ENCODE peak calls at places on chromosome 6, in eight cellular contexts. G is AG09309, Q is OCI-LY7, N is psoas muscle, B is fibroblast of mammary gland, K is nephron progenitor cell, U is left lung, V is NB4. X is an unnamed sample.

GRCh38 chr6:87692097-87692496 is 9.9 kb downstream of the AKIRIN2 start:
- DNase-seq in K (no peak), N (no peak), Q (no peak), B (no peak), G (no peak), U (no peak), V (no peak), X (no peak)

GRCh38 chr6:53287336-53288225 is 61.2 kb downstream of the ELOVL5 start:
- DNase-seq in B (no peak), U (no peak), G (no peak), K (no peak), N (peak; percentile 62), V (no peak), Q (no peak), X (no peak)

GRCh38 chr6:54681987-54682386 is 164.6 kb upstream of the FAM83B start:
- DNase-seq in B (peak; percentile 85), U (no peak), V (no peak), N (no peak), K (no peak), G (peak; percentile 40), Q (no peak), X (no peak)

GRCh38 chr6:145829950-145830349 is 15.4 kb upstream of the FBXO30 start:
- DNase-seq in Q (no peak), U (no peak), K (no peak), N (no peak), V (no peak), B (no peak), G (no peak), X (no peak)

GRCh38 chr6:132414761-132415160 is 13.5 kb upstream of the MOXD1 start:
- DNase-seq in Q (no peak), K (no peak), G (no peak), U (no peak), B (peak; percentile 45), N (no peak), V (no peak), X (no peak)

GRCh38 chr6:168131464-168132415 is 52.7 kb upstream of the FRMD1 start:
- DNase-seq in G (no peak), N (no peak), K (no peak), V (no peak), U (no peak), B (no peak), Q (no peak), X (no peak)

GRCh38 chr6:127243501-127243900 is 23.2 kb upstream of the RNF146 start:
- DNase-seq in K (no peak), Q (no peak), V (no peak), N (no peak), G (peak; percentile 29), U (no peak), B (peak; percentile 6), X (no peak)

GRCh38 chr6:164108869-164109769 is 694.6 kb downstream of the QKI start:
- DNase-seq in G (no peak), Q (no peak), B (peak; percentile 34), N (peak; percentile 98), V (peak; percentile 89), K (no peak), U (no peak), X (no peak)

GRCh38 chr6:27679968-27680694 is 207.2 kb upstream of the ZNF184 start:
- DNase-seq in U (no peak), V (no peak), G (no peak), B (no peak), K (peak; percentile 32), N (no peak), Q (no peak), X (no peak)

GRCh38 chr6:26161322-26161721 is 74.1 kb downstream of the HFE start:
- DNase-seq in G (no peak), B (no peak), Q (no peak), V (no peak), U (no peak), K (no peak), N (no peak), X (no peak)

GRCh38 chr6:105111093-105111492 is 68.7 kb downstream of the POPDC3 start:
- DNase-seq in B (no peak), V (no peak), G (no peak), U (no peak), K (no peak), Q (no peak), N (no peak), X (no peak)

GRCh38 chr6:57021086-57021720 is 25.3 kb upstream of the KIAA1586 start:
- DNase-seq in N (no peak), Q (peak; percentile 67), K (peak; percentile 5), U (no peak), V (peak; percentile 70), G (peak; percentile 20), B (peak; percentile 66), X (peak; percentile 3)
- TF ChIP-seq CTCF in N (peak; percentile 64), Q (peak; percentile 81), K (peak; percentile 59), U (peak; percentile 54), V (peak; percentile 35), G (peak; percentile 42), B (peak; percentile 44), X (peak; percentile 61)

GRCh38 chr6:169409742-169410312 is 156.2 kb upstream of the THBS2 start:
- DNase-seq in G (no peak), N (no peak), K (no peak), V (peak; percentile 76), Q (no peak), B (peak; percentile 7), U (no peak), X (no peak)
- TF ChIP-seq CTCF in G (no peak), N (no peak), K (no peak), V (no peak), Q (no peak), B (no peak), U (no peak), X (no peak)

GRCh38 chr6:18742406-18742805 is 355.3 kb downstream of the RNF144B start:
- DNase-seq in K (no peak), B (peak; percentile 81), G (no peak), V (no peak), N (no peak), U (no peak), Q (no peak), X (no peak)
- TF ChIP-seq CTCF in K (no peak), B (no peak), G (no peak), V (no peak), N (no peak), U (no peak), Q (no peak), X (no peak)

GRCh38 chr6:136411028-136411329 is 121.3 kb upstream of the BCLAF1 start:
- DNase-seq in K (no peak), B (no peak), V (no peak), G (no peak), N (no peak), U (no peak), Q (no peak), X (no peak)
- TF ChIP-seq CTCF in K (no peak), B (no peak), V (no peak), G (no peak), N (no peak), U (no peak), Q (no peak), X (no peak)